ENCODE peak calls at places on chromosomes 5 and 9, in five cellular contexts. I, W, J, D and C are unnamed samples.

GRCh38 chr9:105119166-105119565 is 125.3 kb upstream of the SLC44A1 start:
- DNase-seq in I (no peak), W (no peak), J (no peak), D (no peak), C (no peak)

GRCh38 chr5:83255268-83255667 is 177.9 kb downstream of the XRCC4 start:
- DNase-seq in I (peak; percentile 72), W (no peak), J (no peak), D (no peak), C (peak; percentile 21)

GRCh38 chr5:171989276-171989675 is 17.2 kb downstream of the FBXW11 start:
- DNase-seq in I (peak; percentile 53), W (no peak), J (no peak), D (no peak), C (no peak)

GRCh38 chr5:136082390-136083193 is 50.1 kb upstream of the SMAD5 start:
- DNase-seq in I (peak; percentile 79), W (peak; percentile 86), J (no peak), D (peak; percentile 26), C (peak; percentile 87)

GRCh38 chr5:148910686-148911361 is 84.4 kb downstream of the ADRB2 start:
- DNase-seq in I (peak; percentile 68), W (no peak), J (no peak), D (no peak), C (peak; percentile 36)

GRCh38 chr9:83355024-83355444 is 183.2 kb downstream of the FRMD3 start:
- DNase-seq in I (peak; percentile 88), W (no peak), J (no peak), D (no peak), C (peak; percentile 67)

GRCh38 chr9:130833324-130833990 is 1.6 kb upstream of the ABL1 start:
- DNase-seq in I (peak; percentile 77), W (no peak), J (no peak), D (no peak), C (peak; percentile 52)

GRCh38 chr9:106878943-106879916 is 16.3 kb downstream of the ZNF462 start:
- DNase-seq in I (peak; percentile 99), W (peak; percentile 33), J (no peak), D (peak; percentile 68), C (peak; percentile 96)

GRCh38 chr5:87924451-87924850 is 344.2 kb downstream of the TMEM161B start:
- DNase-seq in I (no peak), W (peak; percentile 9), J (no peak), D (no peak), C (no peak)

GRCh38 chr5:142655339-142656267 is 30.3 kb downstream of the FGF1 start:
- DNase-seq in I (peak; percentile 79), W (peak; percentile 85), J (peak; percentile 39), D (peak; percentile 71), C (peak; percentile 87)